ENCODE peak calls at places on chromosomes 1 and 21, in four cellular contexts. Z, I, O and N are unnamed samples.

GRCh38 chr1:53295746-53296722 is 31.8 kb downstream of the LRP8 start:
- DNase-seq in I (no peak), Z (no peak), O (no peak), N (no peak)

GRCh38 chr1:40312238-40313205 is 4.6 kb downstream of the COL9A2 start:
- DNase-seq in I (no peak), Z (no peak), O (no peak), N (no peak)

GRCh38 chr1:236514703-236515442 is 8.9 kb upstream of the LGALS8 start:
- DNase-seq in Z (no peak), I (no peak), O (no peak), N (no peak)

GRCh38 chr1:11478571-11479374 is at the start of gene DISP3:
- DNase-seq in O (peak), Z (peak), I (no peak), N (peak)

GRCh38 chr21:44735821-44736220 is 24.4 kb upstream of the TSPEAR start:
- DNase-seq in O (no peak), Z (no peak), I (no peak), N (peak)

GRCh38 chr1:25134801-25135585 is 97.3 kb downstream of the SYF2 start:
- DNase-seq in O (no peak), Z (no peak), I (no peak), N (no peak)

GRCh38 chr1:215114154-215114933 is 31.8 kb downstream of the KCNK2 start:
- DNase-seq in I (no peak), Z (no peak), O (no peak), N (no peak)

GRCh38 chr1:163842546-163842945 is 520.8 kb downstream of the NUF2 start:
- DNase-seq in O (no peak), Z (no peak), I (no peak), N (no peak)

GRCh38 chr1:170321113-170321512 is 175.4 kb downstream of the NTMT2 start:
- DNase-seq in O (no peak), Z (no peak), I (no peak), N (no peak)

GRCh38 chr1:87794788-87795614 is 466.3 kb downstream of the LMO4 start:
- DNase-seq in O (no peak), Z (no peak), I (peak), N (no peak)

GRCh38 chr1:93436496-93436895 is 11.4 kb upstream of the FNBP1L start:
- DNase-seq in O (no peak), I (no peak), Z (no peak), N (no peak)

GRCh38 chr1:107480548-107480947 is 339.7 kb downstream of the NTNG1 start:
- DNase-seq in I (no peak), Z (no peak), O (no peak), N (no peak)

GRCh38 chr1:155504207-155504606 is 58.4 kb downstream of the ASH1L start:
- DNase-seq in Z (no peak), O (no peak), I (no peak), N (no peak)

GRCh38 chr1:99970713-99971255 is 988 bp downstream of the SLC35A3 start:
- DNase-seq in Z (no peak), O (no peak), I (no peak), N (no peak)

GRCh38 chr1:206986885-206987284 is 16.6 kb upstream of the FCAMR start:
- DNase-seq in I (no peak), O (no peak), Z (no peak), N (no peak)

GRCh38 chr1:108816049-108816882 is 40.6 kb downstream of the AKNAD1 start:
- DNase-seq in O (peak), Z (peak), I (peak), N (peak)

GRCh38 chr1:179953974-179954493 is 576 bp upstream of the CEP350 start:
- DNase-seq in O (no peak), Z (no peak), I (peak), N (no peak)

GRCh38 chr1:39105061-39105840 is 79.1 kb downstream of the NDUFS5 start:
- DNase-seq in Z (no peak), I (peak), O (no peak), N (peak)

GRCh38 chr1:231799363-231799986 is 172.9 kb downstream of the DISC1 start:
- DNase-seq in I (no peak), Z (no peak), O (no peak), N (no peak)

GRCh38 chr1:89525169-89525855 is 683 bp downstream of the LRRC8B start:
- DNase-seq in Z (no peak), I (no peak), O (no peak), N (no peak)

GRCh38 chr1:53198241-53198651 is 1.6 kb downstream of the CPT2 start:
- DNase-seq in Z (no peak), O (no peak), I (no peak), N (no peak)

GRCh38 chr1:18783705-18784522 is 75.5 kb downstream of the TAS1R2 start:
- DNase-seq in I (no peak), O (no peak), Z (no peak), N (peak)

GRCh38 chr21:14815001-14815400 is 249.8 kb downstream of the NRIP1 start:
- DNase-seq in Z (no peak), I (no peak), O (no peak), N (no peak)

GRCh38 chr1:224501836-224502235 is 67.2 kb upstream of the WDR26 start:
- DNase-seq in O (no peak), I (no peak), Z (no peak), N (no peak)
- H2BK12ac ChIP-seq in O (peak), I (no peak), Z (no peak), N (no peak)

DNA sequence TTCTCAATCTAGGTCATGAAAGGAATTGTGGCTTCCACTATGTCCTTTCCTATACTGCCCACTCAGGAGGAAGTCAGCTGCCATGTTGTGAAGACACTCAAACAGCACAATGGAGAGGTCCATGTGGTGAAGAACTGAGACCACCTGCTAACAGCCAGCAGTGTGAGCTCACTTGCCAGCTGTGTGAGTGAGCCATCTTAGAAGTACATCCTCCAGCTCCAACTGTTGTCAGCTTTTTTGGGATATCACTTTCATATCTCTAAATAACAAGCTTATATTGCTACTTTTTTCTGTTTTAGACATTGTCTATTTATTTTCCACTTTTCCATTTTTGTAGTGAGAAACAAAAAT is 29.7 kb downstream of the OLFML3 start:
- DNase-seq in I (no peak), O (no peak), Z (no peak), N (no peak)
- H2BK12ac ChIP-seq in I (no peak), O (no peak), Z (no peak), N (no peak)

GRCh38 chr1:201487742-201488141 is 18.8 kb upstream of the PHLDA3 start:
- DNase-seq in I (no peak), O (no peak), Z (no peak), N (no peak)

GRCh38 chr1:201485184-201485774 is 16.3 kb upstream of the PHLDA3 start:
- DNase-seq in O (no peak), I (no peak), Z (no peak), N (no peak)

GRCh38 chr1:201483373-201483949 is 14.5 kb upstream of the PHLDA3 start:
- DNase-seq in O (no peak), Z (no peak), I (no peak), N (no peak)

GRCh38 chr1:201488817-201489581 is 17.9 kb downstream of the CSRP1 start:
- DNase-seq in Z (no peak), I (no peak), O (no peak), N (no peak)

DNA sequence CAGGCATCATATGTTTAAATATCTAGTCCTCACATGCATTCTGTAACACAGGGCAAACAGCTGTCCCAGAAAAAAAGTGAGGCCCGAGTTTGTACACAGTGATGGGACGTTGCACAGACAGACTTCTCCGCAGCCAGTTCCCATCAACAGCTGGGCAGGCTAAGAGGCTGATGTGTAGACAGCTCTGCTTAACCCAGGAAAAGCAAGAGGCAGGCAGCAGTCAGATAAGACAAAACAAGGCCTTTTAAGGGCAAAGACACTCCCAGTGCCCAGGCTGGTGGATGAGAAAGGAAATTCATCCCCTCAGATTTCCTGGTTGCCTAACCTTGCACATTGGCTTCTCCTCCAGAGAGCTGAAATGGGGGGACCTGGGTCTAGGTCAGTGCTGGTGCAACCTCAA is 17.2 kb upstream of the PHLDA3 start:
- DNase-seq in I (no peak), Z (no peak), O (no peak), N (no peak)
- H2BK12ac ChIP-seq in I (no peak), Z (no peak), O (no peak), N (no peak)

DNA sequence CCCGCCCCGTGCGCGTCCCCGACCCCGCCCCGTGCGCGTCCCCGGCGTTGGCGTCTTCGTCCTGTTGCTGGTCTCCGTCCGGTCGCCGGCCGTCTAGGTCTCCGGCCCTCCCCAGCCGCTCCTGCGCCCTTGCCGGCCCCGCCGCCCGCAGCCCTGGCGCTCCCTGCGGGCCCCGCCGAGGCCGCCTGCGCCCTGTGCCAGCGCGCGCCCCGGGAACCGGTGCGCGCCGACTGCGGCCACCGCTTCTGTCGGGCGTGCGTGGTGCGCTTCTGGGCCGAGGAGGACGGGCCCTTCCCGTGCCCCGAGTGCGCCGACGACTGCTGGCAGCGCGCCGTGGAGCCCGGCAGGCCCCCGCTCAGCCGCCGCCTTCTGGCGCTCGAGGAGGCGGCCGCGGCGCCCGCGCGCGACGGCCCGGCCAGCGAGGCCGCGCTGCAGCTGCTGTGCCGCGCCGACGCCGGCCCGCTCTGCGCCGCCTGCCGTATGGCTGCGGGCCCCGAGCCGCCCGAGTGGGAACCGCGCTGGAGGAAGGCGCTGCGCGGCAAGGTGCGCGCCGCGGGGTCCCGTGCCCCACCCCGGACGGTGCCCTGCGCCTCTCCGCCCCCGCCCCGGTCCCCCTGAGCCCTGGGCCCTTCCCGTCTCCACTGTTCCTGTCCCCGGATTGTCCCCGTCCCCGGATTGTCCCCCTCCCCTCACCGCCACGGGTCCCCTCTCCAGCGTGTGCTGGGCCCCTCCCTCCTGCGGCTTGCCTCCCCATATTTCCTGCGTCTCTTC is at the start of gene RNF187:
- DNase-seq in I (peak), O (no peak), Z (no peak), N (no peak)
- H2BK12ac ChIP-seq in I (peak), O (peak), Z (no peak), N (no peak)

DNA sequence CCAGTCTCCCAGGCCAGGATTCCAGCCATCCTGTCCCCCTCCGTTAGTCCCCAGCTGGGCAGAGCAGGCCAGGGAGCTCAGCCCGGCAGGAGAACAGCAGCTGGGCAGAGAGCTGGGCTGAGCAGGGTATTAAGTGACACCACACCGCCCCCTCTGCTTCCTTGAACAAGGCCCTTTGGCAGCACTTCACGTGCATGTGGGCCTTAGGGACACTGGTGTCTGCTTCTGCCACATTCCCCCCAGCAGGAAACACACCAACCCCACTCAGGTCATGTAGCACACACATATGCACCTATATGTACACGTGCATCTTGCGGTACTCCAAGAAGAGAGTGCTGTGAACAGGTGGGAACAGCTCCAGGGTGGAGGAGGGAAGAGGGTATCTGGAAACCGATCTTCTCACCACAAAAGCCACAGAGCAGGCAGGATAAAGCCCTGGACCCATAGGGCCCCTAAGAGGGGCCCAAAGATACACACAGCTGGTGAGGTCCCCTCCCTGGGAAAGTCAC is 4.6 kb downstream of the EPHA2 start:
- DNase-seq in Z (no peak), I (no peak), O (no peak), N (no peak)
- H2BK12ac ChIP-seq in Z (peak), I (peak), O (peak), N (no peak)

GRCh38 chr1:27418786-27419185 is 26.4 kb downstream of the GPR3 start:
- DNase-seq in Z (no peak), I (no peak), O (no peak), N (no peak)
- H2BK12ac ChIP-seq in Z (no peak), I (no peak), O (no peak), N (no peak)

GRCh38 chr21:33567914-33568313 is 20.6 kb downstream of the DONSON start:
- DNase-seq in I (no peak), Z (no peak), O (no peak), N (no peak)
- H2BK12ac ChIP-seq in I (no peak), Z (no peak), O (no peak), N (no peak)

GRCh38 chr1:205284420-205285144 is 37.0 kb downstream of the NUAK2 start:
- DNase-seq in O (peak), I (peak), Z (peak), N (peak)

GRCh38 chr1:205279986-205280385 is 41.6 kb downstream of the NUAK2 start:
- DNase-seq in O (no peak), I (no peak), Z (no peak), N (no peak)

GRCh38 chr1:205286335-205286950 is 35.1 kb downstream of the NUAK2 start:
- DNase-seq in O (no peak), Z (no peak), I (no peak), N (no peak)

GRCh38 chr1:205285391-205286101 is 36.0 kb downstream of the NUAK2 start:
- DNase-seq in I (no peak), O (no peak), Z (no peak), N (no peak)

DNA sequence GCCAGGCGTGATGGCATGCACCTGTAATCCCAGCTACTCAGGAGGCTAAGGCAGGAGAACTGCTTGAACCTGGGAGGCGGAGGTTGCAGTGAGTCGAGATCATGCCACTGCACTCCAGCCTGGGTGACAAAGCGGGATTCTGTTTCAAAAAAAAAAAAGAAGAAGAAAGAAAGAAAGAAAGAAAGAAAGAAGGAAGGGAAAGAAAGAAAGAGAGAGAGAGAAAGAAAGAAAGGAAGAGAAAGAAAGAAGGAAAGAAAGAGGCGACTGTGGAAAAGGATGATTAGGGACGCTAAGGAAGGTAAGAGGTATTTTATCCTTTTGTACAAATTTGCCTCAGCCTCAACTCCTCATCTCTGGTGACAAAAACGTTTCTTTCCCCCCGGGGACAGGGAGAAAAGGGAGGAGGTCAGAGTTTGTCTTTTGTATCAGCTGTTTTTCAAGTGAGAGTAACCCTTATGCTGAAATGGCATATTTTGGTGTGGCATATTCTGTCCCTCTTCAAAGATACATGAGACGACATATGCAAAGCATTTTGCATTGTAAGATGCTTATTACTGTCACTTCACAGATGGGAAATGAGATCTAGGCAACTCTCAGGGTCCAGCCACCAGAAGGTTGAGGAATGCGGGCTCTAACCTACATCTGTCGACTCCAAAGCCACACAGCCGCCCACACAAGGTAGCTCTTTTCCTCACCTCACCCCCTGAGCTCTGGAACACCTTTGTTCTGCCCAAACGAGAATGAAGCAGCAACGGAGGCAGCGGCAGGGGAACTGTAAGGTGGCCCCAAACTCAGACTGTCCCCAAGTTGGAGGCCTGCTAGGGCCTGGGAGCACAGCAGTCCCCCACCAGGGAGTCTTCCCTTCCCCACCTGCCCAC is 38.0 kb downstream of the NUAK2 start:
- DNase-seq in I (peak), Z (no peak), O (no peak), N (no peak)
- H2BK12ac ChIP-seq in I (peak), Z (peak), O (peak), N (no peak)